ENCODE peak calls at places on chromosomes 11 and 22, in four cellular contexts. One of them, this sample, is unnamed.

GRCh38 chr11:78742430-78742829 is 167.8 kb upstream of the NARS2 start:
- DNase-seq in CD4-positive, alpha-beta T cell: no peak
- DNase-seq in Caco-2: no peak
- DNase-seq in endothelial cell: no peak
- DNase-seq in this sample: no peak

GRCh38 chr11:13210424-13210823 is 67.2 kb upstream of the BMAL1 start:
- DNase-seq in CD4-positive, alpha-beta T cell: no peak
- DNase-seq in Caco-2: peak
- DNase-seq in endothelial cell: peak
- DNase-seq in this sample: no peak

GRCh38 chr11:1281326-1281973 is 28.0 kb downstream of the TOLLIP start:
- DNase-seq in CD4-positive, alpha-beta T cell: no peak
- DNase-seq in Caco-2: no peak
- DNase-seq in endothelial cell: no peak
- DNase-seq in this sample: no peak

GRCh38 chr11:117882539-117882938 is 6.1 kb upstream of the FXYD6 start:
- DNase-seq in CD4-positive, alpha-beta T cell: no peak
- DNase-seq in Caco-2: peak
- DNase-seq in endothelial cell: no peak
- DNase-seq in this sample: no peak

GRCh38 chr22:19597399-19597735 is 73.2 kb upstream of the CLDN5 start:
- DNase-seq in CD4-positive, alpha-beta T cell: peak
- DNase-seq in Caco-2: no peak
- DNase-seq in endothelial cell: no peak
- DNase-seq in this sample: no peak

GRCh38 chr22:42188808-42189447 is 58.3 kb upstream of the CYP2D6 start:
- DNase-seq in CD4-positive, alpha-beta T cell: no peak
- DNase-seq in Caco-2: no peak
- DNase-seq in endothelial cell: no peak
- DNase-seq in this sample: no peak

GRCh38 chr11:114102993-114103896 is 43.7 kb downstream of the ZBTB16 start:
- DNase-seq in CD4-positive, alpha-beta T cell: no peak
- DNase-seq in Caco-2: peak
- DNase-seq in endothelial cell: no peak
- DNase-seq in this sample: no peak

GRCh38 chr11:8253566-8253965 is 10.1 kb downstream of the LMO1 start:
- DNase-seq in CD4-positive, alpha-beta T cell: peak
- DNase-seq in Caco-2: no peak
- DNase-seq in endothelial cell: no peak
- DNase-seq in this sample: peak

GRCh38 chr11:71386232-71386631 is 62.0 kb downstream of the DHCR7 start:
- DNase-seq in CD4-positive, alpha-beta T cell: no peak
- DNase-seq in Caco-2: no peak
- DNase-seq in endothelial cell: no peak
- DNase-seq in this sample: no peak

GRCh38 chr11:8030526-8031247 is 43.5 kb downstream of the EIF3F start:
- DNase-seq in CD4-positive, alpha-beta T cell: no peak
- DNase-seq in Caco-2: no peak
- DNase-seq in endothelial cell: no peak
- DNase-seq in this sample: no peak

GRCh38 chr22:30584441-30584840 is 7.3 kb downstream of the PES1 start:
- DNase-seq in CD4-positive, alpha-beta T cell: no peak
- DNase-seq in Caco-2: no peak
- DNase-seq in endothelial cell: no peak
- DNase-seq in this sample: no peak

GRCh38 chr22:31616315-31616980 is 45.6 kb downstream of the PISD start:
- DNase-seq in CD4-positive, alpha-beta T cell: no peak
- DNase-seq in Caco-2: no peak
- DNase-seq in endothelial cell: no peak
- DNase-seq in this sample: no peak

GRCh38 chr22:46084376-46084775 is 66.0 kb upstream of the PPARA start:
- DNase-seq in CD4-positive, alpha-beta T cell: no peak
- DNase-seq in Caco-2: no peak
- DNase-seq in endothelial cell: no peak
- DNase-seq in this sample: no peak

GRCh38 chr11:1000357-1000982 is 36.0 kb downstream of the MUC6 start:
- DNase-seq in CD4-positive, alpha-beta T cell: no peak
- DNase-seq in Caco-2: no peak
- DNase-seq in endothelial cell: no peak
- DNase-seq in this sample: no peak

GRCh38 chr11:74169736-74170458 is 905 bp downstream of the C2CD3 start:
- DNase-seq in CD4-positive, alpha-beta T cell: no peak
- DNase-seq in Caco-2: no peak
- DNase-seq in endothelial cell: no peak
- DNase-seq in this sample: no peak

GRCh38 chr22:39283312-39284141 is 35.9 kb downstream of the RPL3 start:
- DNase-seq in CD4-positive, alpha-beta T cell: no peak
- DNase-seq in Caco-2: no peak
- DNase-seq in endothelial cell: no peak
- DNase-seq in this sample: no peak

GRCh38 chr11:69161117-69161407 is 5.3 kb downstream of the SMIM38 start:
- DNase-seq in CD4-positive, alpha-beta T cell: no peak
- DNase-seq in Caco-2: peak
- DNase-seq in endothelial cell: no peak
- DNase-seq in this sample: no peak

GRCh38 chr11:99268895-99269294 is 248.1 kb downstream of the CNTN5 start:
- DNase-seq in CD4-positive, alpha-beta T cell: no peak
- DNase-seq in Caco-2: no peak
- DNase-seq in endothelial cell: no peak
- DNase-seq in this sample: no peak

GRCh38 chr11:67248653-67249052 is 17.6 kb upstream of the GRK2 start:
- DNase-seq in CD4-positive, alpha-beta T cell: no peak
- DNase-seq in Caco-2: peak
- DNase-seq in endothelial cell: no peak
- DNase-seq in this sample: no peak

GRCh38 chr11:67119577-67120391 is 721 bp downstream of the KDM2A start:
- DNase-seq in CD4-positive, alpha-beta T cell: peak
- DNase-seq in Caco-2: peak
- DNase-seq in endothelial cell: peak
- DNase-seq in this sample: no peak

GRCh38 chr11:35330156-35330889 is 89.0 kb downstream of the SLC1A2 start:
- DNase-seq in CD4-positive, alpha-beta T cell: no peak
- DNase-seq in Caco-2: no peak
- DNase-seq in endothelial cell: no peak
- DNase-seq in this sample: no peak

GRCh38 chr11:16603245-16603644 is 135.2 kb upstream of the C11orf58 start:
- DNase-seq in CD4-positive, alpha-beta T cell: no peak
- DNase-seq in Caco-2: no peak
- DNase-seq in endothelial cell: no peak
- DNase-seq in this sample: no peak

GRCh38 chr22:21927174-21927823 is 25.3 kb downstream of the PPM1F start:
- DNase-seq in CD4-positive, alpha-beta T cell: no peak
- DNase-seq in Caco-2: no peak
- DNase-seq in endothelial cell: no peak
- DNase-seq in this sample: no peak

GRCh38 chr11:119062779-119063178 is 4.8 kb upstream of the VPS11 start:
- DNase-seq in CD4-positive, alpha-beta T cell: no peak
- DNase-seq in Caco-2: no peak
- DNase-seq in endothelial cell: no peak
- DNase-seq in this sample: no peak

GRCh38 chr22:20422271-20422958 is 15.2 kb downstream of the SCARF2 start:
- DNase-seq in CD4-positive, alpha-beta T cell: no peak
- DNase-seq in Caco-2: no peak
- DNase-seq in endothelial cell: no peak
- DNase-seq in this sample: no peak

GRCh38 chr11:130602700-130603584 is 154.5 kb downstream of the ADAMTS15 start:
- DNase-seq in CD4-positive, alpha-beta T cell: no peak
- DNase-seq in Caco-2: no peak
- DNase-seq in endothelial cell: no peak
- DNase-seq in this sample: no peak

GRCh38 chr11:68962527-68963250 is 18.1 kb downstream of the MRGPRD start:
- DNase-seq in CD4-positive, alpha-beta T cell: no peak
- DNase-seq in Caco-2: peak
- DNase-seq in endothelial cell: no peak
- DNase-seq in this sample: no peak

GRCh38 chr11:125441648-125442410 is 54.2 kb downstream of the FEZ1 start:
- DNase-seq in CD4-positive, alpha-beta T cell: no peak
- DNase-seq in Caco-2: peak
- DNase-seq in endothelial cell: no peak
- DNase-seq in this sample: no peak

GRCh38 chr11:43756575-43756974 is 76.0 kb downstream of the HSD17B12 start:
- DNase-seq in CD4-positive, alpha-beta T cell: no peak
- DNase-seq in Caco-2: no peak
- DNase-seq in endothelial cell: no peak
- DNase-seq in this sample: no peak

GRCh38 chr22:23829845-23830372 is 8.9 kb downstream of the DERL3 start:
- DNase-seq in CD4-positive, alpha-beta T cell: no peak
- DNase-seq in Caco-2: no peak
- DNase-seq in endothelial cell: no peak
- DNase-seq in this sample: no peak

GRCh38 chr11:299951-300735 is 817 bp upstream of the IFITM5 start:
- DNase-seq in CD4-positive, alpha-beta T cell: no peak
- DNase-seq in Caco-2: no peak
- DNase-seq in endothelial cell: no peak
- DNase-seq in this sample: no peak

GRCh38 chr11:36249271-36249670 is 40.0 kb downstream of the COMMD9 start:
- DNase-seq in CD4-positive, alpha-beta T cell: no peak
- DNase-seq in Caco-2: no peak
- DNase-seq in endothelial cell: no peak
- DNase-seq in this sample: no peak

GRCh38 chr11:13897606-13898276 is 64.8 kb upstream of the SPON1 start:
- DNase-seq in CD4-positive, alpha-beta T cell: no peak
- DNase-seq in Caco-2: no peak
- DNase-seq in endothelial cell: no peak
- DNase-seq in this sample: no peak

GRCh38 chr11:72829884-72830533 is 15.8 kb downstream of the ATG16L2 start:
- DNase-seq in CD4-positive, alpha-beta T cell: no peak
- DNase-seq in Caco-2: peak
- DNase-seq in endothelial cell: no peak
- DNase-seq in this sample: no peak

GRCh38 chr11:108027057-108027456 is 18.4 kb downstream of the CUL5 start:
- DNase-seq in CD4-positive, alpha-beta T cell: no peak
- DNase-seq in Caco-2: no peak
- DNase-seq in endothelial cell: no peak
- DNase-seq in this sample: no peak
- TF ChIP-seq CTCF in CD4-positive, alpha-beta T cell: no peak
- TF ChIP-seq CTCF in Caco-2: no peak
- TF ChIP-seq CTCF in endothelial cell: no peak
- TF ChIP-seq CTCF in this sample: no peak

GRCh38 chr22:40953446-40953845 is 2.3 kb downstream of the RBX1 start:
- DNase-seq in CD4-positive, alpha-beta T cell: no peak
- DNase-seq in Caco-2: no peak
- DNase-seq in endothelial cell: no peak
- DNase-seq in this sample: no peak
- TF ChIP-seq CTCF in CD4-positive, alpha-beta T cell: no peak
- TF ChIP-seq CTCF in Caco-2: no peak
- TF ChIP-seq CTCF in endothelial cell: no peak
- TF ChIP-seq CTCF in this sample: no peak

GRCh38 chr11:64629796-64630562 is 39.0 kb downstream of the SLC22A12 start:
- DNase-seq in CD4-positive, alpha-beta T cell: no peak
- DNase-seq in Caco-2: no peak
- DNase-seq in endothelial cell: peak
- DNase-seq in this sample: no peak
- TF ChIP-seq CTCF in CD4-positive, alpha-beta T cell: no peak
- TF ChIP-seq CTCF in Caco-2: no peak
- TF ChIP-seq CTCF in endothelial cell: peak
- TF ChIP-seq CTCF in this sample: no peak

GRCh38 chr11:95231881-95232605 is 1.0 kb upstream of the SESN3 start:
- DNase-seq in CD4-positive, alpha-beta T cell: peak
- DNase-seq in Caco-2: no peak
- DNase-seq in endothelial cell: peak
- DNase-seq in this sample: peak
- TF ChIP-seq CTCF in CD4-positive, alpha-beta T cell: no peak
- TF ChIP-seq CTCF in Caco-2: no peak
- TF ChIP-seq CTCF in endothelial cell: no peak
- TF ChIP-seq CTCF in this sample: no peak

DNA sequence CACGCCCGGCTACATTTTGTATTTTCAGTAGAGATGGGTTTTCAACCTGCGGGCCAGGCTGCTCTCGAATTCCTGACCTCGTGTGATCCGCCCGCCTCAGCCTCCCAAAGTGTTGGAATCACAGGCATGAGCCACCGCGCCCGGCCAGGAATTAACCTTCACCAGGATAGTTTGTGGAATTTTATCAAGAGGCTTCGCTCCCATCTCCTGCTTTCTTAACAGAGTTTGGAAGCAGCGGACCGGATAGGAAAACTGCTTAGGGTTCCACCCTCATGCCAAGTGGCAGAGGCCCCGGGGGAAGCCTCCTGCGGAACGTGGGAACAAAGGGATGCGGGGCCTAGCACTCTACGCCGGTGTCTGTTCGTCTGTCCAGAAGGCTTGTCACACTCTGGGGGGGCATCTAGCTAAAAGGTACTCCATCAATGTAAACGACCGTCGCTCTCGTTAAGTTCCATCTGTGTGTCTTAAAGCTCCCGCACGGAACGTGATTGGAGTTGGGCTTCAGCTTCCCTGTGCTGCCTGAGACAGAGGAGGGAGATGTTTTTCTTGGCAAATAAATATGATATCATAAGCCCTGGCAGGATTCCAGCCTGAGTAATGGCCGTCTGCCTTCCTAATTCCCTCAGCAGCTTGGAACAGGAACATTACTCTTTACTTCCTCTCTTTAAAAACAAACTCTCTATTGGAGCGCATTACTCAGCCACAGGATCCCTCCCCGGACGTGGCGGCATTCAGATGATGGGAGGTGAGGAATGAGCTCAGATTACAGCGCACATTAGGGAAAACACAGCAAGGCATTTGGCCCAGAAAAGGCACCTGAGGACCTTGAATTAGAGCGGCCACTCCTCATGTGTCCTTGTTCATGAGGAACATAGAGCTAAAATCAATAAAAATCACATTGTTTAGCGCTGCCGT is 230.2 kb downstream of the ST3GAL4 start:
- DNase-seq in CD4-positive, alpha-beta T cell: no peak
- DNase-seq in Caco-2: no peak
- DNase-seq in endothelial cell: no peak
- DNase-seq in this sample: peak
- TF ChIP-seq CTCF in CD4-positive, alpha-beta T cell: no peak
- TF ChIP-seq CTCF in Caco-2: no peak
- TF ChIP-seq CTCF in endothelial cell: no peak
- TF ChIP-seq CTCF in this sample: no peak

DNA sequence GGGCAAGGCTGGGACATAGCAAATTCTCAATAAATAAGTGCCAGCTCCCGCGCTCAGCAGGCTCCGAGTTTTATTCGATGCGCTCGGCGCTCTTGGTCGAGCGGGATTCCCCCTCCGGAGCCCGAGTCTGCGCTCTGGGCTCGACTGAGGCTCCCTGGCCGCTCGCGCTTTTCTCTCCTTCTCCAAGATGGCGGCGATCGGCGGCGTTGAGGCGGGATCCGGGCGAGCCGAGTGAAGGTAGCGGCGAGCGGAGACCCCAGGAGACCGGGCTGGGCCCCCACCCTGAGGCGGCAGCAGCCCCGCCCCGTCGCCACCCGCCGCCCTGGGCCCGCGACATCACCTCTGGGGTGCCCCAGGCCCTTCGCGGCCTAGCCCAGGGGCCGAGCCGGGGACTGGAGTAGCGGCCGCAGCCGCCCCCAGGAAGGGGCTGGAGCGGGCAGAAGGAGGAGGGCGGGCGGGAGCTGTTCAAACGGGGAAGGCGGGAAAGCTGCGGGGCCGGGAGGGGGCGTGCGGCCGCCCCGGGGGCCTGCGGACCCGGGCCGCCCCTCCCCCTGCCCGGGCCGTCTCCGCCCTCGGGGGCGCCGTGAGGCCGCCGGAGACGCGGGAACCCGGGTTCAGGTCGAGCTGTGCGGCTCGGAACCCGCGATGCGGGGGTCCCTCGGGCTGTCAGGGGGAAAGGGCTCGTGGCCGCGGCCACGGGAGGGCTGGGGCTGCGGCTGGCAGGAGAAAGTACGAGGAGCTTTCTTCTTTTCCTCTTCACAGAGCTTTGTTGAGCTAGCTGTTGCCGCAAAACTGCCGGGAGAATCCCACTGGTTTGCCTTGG is at the start of gene HMGXB4:
- DNase-seq in CD4-positive, alpha-beta T cell: peak
- DNase-seq in Caco-2: peak
- DNase-seq in endothelial cell: peak
- DNase-seq in this sample: peak
- TF ChIP-seq CTCF in CD4-positive, alpha-beta T cell: peak
- TF ChIP-seq CTCF in Caco-2: peak
- TF ChIP-seq CTCF in endothelial cell: no peak
- TF ChIP-seq CTCF in this sample: no peak

This sample was measured in omental fat pad.